ENCODE peak calls at places on chromosome 11, in six cellular contexts. One of them, this sample, is unnamed.
A peak's percentile ranks its signal among the peaks of the same experiment; 100 is the strongest.

GRCh38 chr11:56841210-56841810 is 92.8 kb upstream of the OR9G4 start:
- DNase-seq in iPS-NIHi11: peak; percentile 65
- DNase-seq in GM06990: peak; percentile 6
- DNase-seq in globus pallidus: peak; percentile 54
- DNase-seq in IMR-90: peak; percentile 56
- DNase-seq in naive B cell: no peak
- DNase-seq in this sample: peak; percentile 60

GRCh38 chr11:77104727-77105126 is 2.1 kb downstream of the OMP start:
- DNase-seq in iPS-NIHi11: no peak
- DNase-seq in GM06990: no peak
- DNase-seq in globus pallidus: no peak
- DNase-seq in IMR-90: peak; percentile 49
- DNase-seq in naive B cell: no peak
- DNase-seq in this sample: no peak

GRCh38 chr11:73141309-73142127 is 600 bp downstream of the FCHSD2 start:
- DNase-seq in iPS-NIHi11: peak; percentile 63
- DNase-seq in GM06990: peak; percentile 86
- DNase-seq in globus pallidus: peak; percentile 61
- DNase-seq in IMR-90: peak; percentile 69
- DNase-seq in naive B cell: peak; percentile 72
- DNase-seq in this sample: peak; percentile 62

GRCh38 chr11:67022341-67022933 is 497 bp upstream of the SYT12 start:
- DNase-seq in iPS-NIHi11: no peak
- DNase-seq in GM06990: no peak
- DNase-seq in globus pallidus: no peak
- DNase-seq in IMR-90: peak; percentile 52
- DNase-seq in naive B cell: no peak
- DNase-seq in this sample: peak; percentile 69

GRCh38 chr11:5818245-5818865 is 9.6 kb downstream of the OR52N2 start:
- DNase-seq in iPS-NIHi11: no peak
- DNase-seq in GM06990: peak; percentile 9
- DNase-seq in globus pallidus: no peak
- DNase-seq in IMR-90: no peak
- DNase-seq in naive B cell: no peak
- DNase-seq in this sample: no peak

GRCh38 chr11:111555255-111555654 is 14.7 kb downstream of the LAYN start:
- DNase-seq in iPS-NIHi11: no peak
- DNase-seq in GM06990: no peak
- DNase-seq in globus pallidus: no peak
- DNase-seq in IMR-90: peak; percentile 79
- DNase-seq in naive B cell: no peak
- DNase-seq in this sample: no peak

GRCh38 chr11:75170463-75171201 is 19.7 kb downstream of the SLCO2B1 start:
- DNase-seq in iPS-NIHi11: no peak
- DNase-seq in GM06990: no peak
- DNase-seq in globus pallidus: no peak
- DNase-seq in IMR-90: no peak
- DNase-seq in naive B cell: no peak
- DNase-seq in this sample: no peak

GRCh38 chr11:94740975-94741707 is 27.0 kb upstream of the AMOTL1 start:
- DNase-seq in iPS-NIHi11: peak; percentile 72
- DNase-seq in GM06990: no peak
- DNase-seq in globus pallidus: peak; percentile 34
- DNase-seq in IMR-90: peak; percentile 69
- DNase-seq in naive B cell: no peak
- DNase-seq in this sample: peak; percentile 82

GRCh38 chr11:35151896-35152295 is 12.9 kb downstream of the CD44 start:
- DNase-seq in iPS-NIHi11: peak; percentile 40
- DNase-seq in GM06990: no peak
- DNase-seq in globus pallidus: no peak
- DNase-seq in IMR-90: no peak
- DNase-seq in naive B cell: no peak
- DNase-seq in this sample: no peak

GRCh38 chr11:63592975-63593395 is 21.2 kb downstream of the PLAAT3 start:
- DNase-seq in iPS-NIHi11: peak; percentile 46
- DNase-seq in GM06990: no peak
- DNase-seq in globus pallidus: peak; percentile 72
- DNase-seq in IMR-90: peak; percentile 44
- DNase-seq in naive B cell: no peak
- DNase-seq in this sample: peak; percentile 36

GRCh38 chr11:47616726-47617416 is 22.7 kb upstream of the C1QTNF4 start:
- DNase-seq in iPS-NIHi11: peak; percentile 66
- DNase-seq in GM06990: no peak
- DNase-seq in globus pallidus: peak; percentile 54
- DNase-seq in IMR-90: peak; percentile 85
- DNase-seq in naive B cell: no peak
- DNase-seq in this sample: no peak

GRCh38 chr11:31809857-31810778 is 1.0 kb downstream of the PAX6 start:
- DNase-seq in iPS-NIHi11: no peak
- DNase-seq in GM06990: no peak
- DNase-seq in globus pallidus: no peak
- DNase-seq in IMR-90: peak; percentile 28
- DNase-seq in naive B cell: no peak
- DNase-seq in this sample: peak; percentile 68

GRCh38 chr11:83057721-83058120 is 14.0 kb downstream of the RAB30 start:
- DNase-seq in iPS-NIHi11: no peak
- DNase-seq in GM06990: no peak
- DNase-seq in globus pallidus: no peak
- DNase-seq in IMR-90: no peak
- DNase-seq in naive B cell: no peak
- DNase-seq in this sample: no peak

GRCh38 chr11:133738624-133739023 is 106.7 kb downstream of the SPATA19 start:
- DNase-seq in iPS-NIHi11: no peak
- DNase-seq in GM06990: no peak
- DNase-seq in globus pallidus: no peak
- DNase-seq in IMR-90: no peak
- DNase-seq in naive B cell: no peak
- DNase-seq in this sample: no peak

GRCh38 chr11:79199729-79200354 is 241.0 kb downstream of the TENM4 start:
- DNase-seq in iPS-NIHi11: no peak
- DNase-seq in GM06990: no peak
- DNase-seq in globus pallidus: no peak
- DNase-seq in IMR-90: no peak
- DNase-seq in naive B cell: no peak
- DNase-seq in this sample: no peak

GRCh38 chr11:93532285-93532789 is 10.9 kb downstream of the SMCO4 start:
- DNase-seq in iPS-NIHi11: no peak
- DNase-seq in GM06990: no peak
- DNase-seq in globus pallidus: no peak
- DNase-seq in IMR-90: peak; percentile 25
- DNase-seq in naive B cell: no peak
- DNase-seq in this sample: no peak

GRCh38 chr11:1876361-1877063 is 15.2 kb downstream of the PRR33 start:
- DNase-seq in iPS-NIHi11: peak; percentile 87
- DNase-seq in GM06990: no peak
- DNase-seq in globus pallidus: no peak
- DNase-seq in IMR-90: no peak
- DNase-seq in naive B cell: no peak
- DNase-seq in this sample: peak; percentile 86

GRCh38 chr11:12167098-12167999 is 57.0 kb downstream of the MICAL2 start:
- DNase-seq in iPS-NIHi11: no peak
- DNase-seq in GM06990: no peak
- DNase-seq in globus pallidus: no peak
- DNase-seq in IMR-90: peak; percentile 97
- DNase-seq in naive B cell: no peak
- DNase-seq in this sample: no peak

GRCh38 chr11:110738641-110739040 is 26.4 kb upstream of the ARHGAP20 start:
- DNase-seq in iPS-NIHi11: no peak
- DNase-seq in GM06990: no peak
- DNase-seq in globus pallidus: no peak
- DNase-seq in IMR-90: no peak
- DNase-seq in naive B cell: no peak
- DNase-seq in this sample: no peak

GRCh38 chr11:74069146-74070046 is 60.5 kb upstream of the UCP3 start:
- DNase-seq in iPS-NIHi11: no peak
- DNase-seq in GM06990: no peak
- DNase-seq in globus pallidus: no peak
- DNase-seq in IMR-90: peak; percentile 41
- DNase-seq in naive B cell: no peak
- DNase-seq in this sample: no peak

GRCh38 chr11:130371004-130371590 is 56.4 kb upstream of the ZBTB44 start:
- DNase-seq in iPS-NIHi11: no peak
- DNase-seq in GM06990: no peak
- DNase-seq in globus pallidus: no peak
- DNase-seq in IMR-90: no peak
- DNase-seq in naive B cell: no peak
- DNase-seq in this sample: no peak

GRCh38 chr11:35112846-35113105 is 26.2 kb upstream of the CD44 start:
- DNase-seq in iPS-NIHi11: no peak
- DNase-seq in GM06990: no peak
- DNase-seq in globus pallidus: no peak
- DNase-seq in IMR-90: no peak
- DNase-seq in naive B cell: no peak
- DNase-seq in this sample: no peak

GRCh38 chr11:33655842-33656600 is 44.6 kb downstream of the C11orf91 start:
- DNase-seq in iPS-NIHi11: no peak
- DNase-seq in GM06990: no peak
- DNase-seq in globus pallidus: no peak
- DNase-seq in IMR-90: no peak
- DNase-seq in naive B cell: no peak
- DNase-seq in this sample: no peak

GRCh38 chr11:118415051-118415738 is 13.8 kb downstream of the ATP5MG start:
- DNase-seq in iPS-NIHi11: no peak
- DNase-seq in GM06990: no peak
- DNase-seq in globus pallidus: no peak
- DNase-seq in IMR-90: no peak
- DNase-seq in naive B cell: no peak
- DNase-seq in this sample: no peak

GRCh38 chr11:75035911-75036536 is 47.3 kb downstream of the NEU3 start:
- DNase-seq in iPS-NIHi11: no peak
- DNase-seq in GM06990: no peak
- DNase-seq in globus pallidus: no peak
- DNase-seq in IMR-90: no peak
- DNase-seq in naive B cell: peak; percentile 26
- DNase-seq in this sample: no peak

GRCh38 chr11:108496643-108497256 is 1.4 kb downstream of the POGLUT3 start:
- DNase-seq in iPS-NIHi11: no peak
- DNase-seq in GM06990: no peak
- DNase-seq in globus pallidus: no peak
- DNase-seq in IMR-90: peak; percentile 31
- DNase-seq in naive B cell: no peak
- DNase-seq in this sample: no peak

GRCh38 chr11:95262994-95263764 is 32.2 kb upstream of the SESN3 start:
- DNase-seq in iPS-NIHi11: no peak
- DNase-seq in GM06990: no peak
- DNase-seq in globus pallidus: no peak
- DNase-seq in IMR-90: no peak
- DNase-seq in naive B cell: no peak
- DNase-seq in this sample: no peak

GRCh38 chr11:17743026-17743807 is 8.6 kb downstream of the KCNC1 start:
- DNase-seq in iPS-NIHi11: no peak
- DNase-seq in GM06990: no peak
- DNase-seq in globus pallidus: no peak
- DNase-seq in IMR-90: no peak
- DNase-seq in naive B cell: no peak
- DNase-seq in this sample: no peak

GRCh38 chr11:11569936-11570491 is 51.8 kb downstream of the GALNT18 start:
- DNase-seq in iPS-NIHi11: no peak
- DNase-seq in GM06990: no peak
- DNase-seq in globus pallidus: no peak
- DNase-seq in IMR-90: no peak
- DNase-seq in naive B cell: no peak
- DNase-seq in this sample: no peak

GRCh38 chr11:74004694-74005615 is 3.9 kb downstream of the UCP3 start:
- DNase-seq in iPS-NIHi11: no peak
- DNase-seq in GM06990: no peak
- DNase-seq in globus pallidus: no peak
- DNase-seq in IMR-90: no peak
- DNase-seq in naive B cell: peak; percentile 63
- DNase-seq in this sample: no peak

GRCh38 chr11:762421-763072 is 14.7 kb downstream of the GATD1 start:
- DNase-seq in iPS-NIHi11: peak; percentile 59
- DNase-seq in GM06990: no peak
- DNase-seq in globus pallidus: peak; percentile 74
- DNase-seq in IMR-90: peak; percentile 74
- DNase-seq in naive B cell: no peak
- DNase-seq in this sample: peak; percentile 82

GRCh38 chr11:17631702-17632365 is 84.8 kb downstream of the OTOG start:
- DNase-seq in iPS-NIHi11: no peak
- DNase-seq in GM06990: no peak
- DNase-seq in globus pallidus: no peak
- DNase-seq in IMR-90: no peak
- DNase-seq in naive B cell: no peak
- DNase-seq in this sample: peak; percentile 12

GRCh38 chr11:123129920-123130319 is 65.1 kb downstream of the CLMP start:
- DNase-seq in iPS-NIHi11: no peak
- DNase-seq in GM06990: no peak
- DNase-seq in globus pallidus: no peak
- DNase-seq in IMR-90: peak; percentile 92
- DNase-seq in naive B cell: no peak
- DNase-seq in this sample: no peak

GRCh38 chr11:70407814-70408213 is 9.5 kb downstream of the CTTN start:
- DNase-seq in iPS-NIHi11: no peak
- DNase-seq in GM06990: no peak
- DNase-seq in globus pallidus: no peak
- DNase-seq in IMR-90: no peak
- DNase-seq in naive B cell: no peak
- DNase-seq in this sample: no peak